ENCODE peak calls at places on chromosomes 6 and 20, in four cellular contexts. N, W, U and E are unnamed samples.

GRCh38 chr6:105872244-105872643 is 213.9 kb upstream of the PRDM1 start:
- DNase-seq in N (no peak), W (no peak), U (no peak), E (no peak)

GRCh38 chr6:741410-742339 is 48.7 kb upstream of the EXOC2 start:
- DNase-seq in N (no peak), W (no peak), U (no peak), E (no peak)

GRCh38 chr6:131292145-131292938 is 157.1 kb downstream of the AKAP7 start:
- DNase-seq in N (no peak), W (no peak), U (no peak), E (no peak)

GRCh38 chr6:22149501-22150490 is 147.0 kb downstream of the PRL start:
- DNase-seq in N (no peak), W (no peak), U (no peak), E (no peak)

GRCh38 chr6:161163466-161164181 is 110.2 kb downstream of the AGPAT4 start:
- DNase-seq in N (no peak), W (no peak), U (no peak), E (no peak)

GRCh38 chr6:41939091-41939847 is 2.3 kb downstream of the CCND3 start:
- DNase-seq in N (no peak), W (no peak), U (no peak), E (peak)

GRCh38 chr6:137933696-137934095 is 66.6 kb downstream of the TNFAIP3 start:
- DNase-seq in N (no peak), W (peak), U (no peak), E (peak)

GRCh38 chr6:138685257-138685656 is 88.3 kb upstream of the CCDC28A start:
- DNase-seq in N (no peak), W (no peak), U (no peak), E (no peak)

GRCh38 chr6:95413789-95414188 is 163.5 kb upstream of the MANEA start:
- DNase-seq in N (no peak), W (no peak), U (no peak), E (no peak)

GRCh38 chr20:2303693-2304092 is 7.9 kb downstream of the TGM3 start:
- DNase-seq in N (no peak), W (no peak), U (no peak), E (no peak)

GRCh38 chr20:33576432-33576883 is 85.7 kb upstream of the C20orf144 start:
- DNase-seq in N (no peak), W (no peak), U (no peak), E (no peak)

GRCh38 chr6:54846243-54846856 is at the start of gene FAM83B:
- DNase-seq in N (no peak), W (peak), U (no peak), E (peak)

GRCh38 chr20:36153754-36154695 is 515 bp upstream of the EPB41L1 start:
- DNase-seq in N (peak), W (no peak), U (no peak), E (peak)

GRCh38 chr20:32731882-32732266 is 11.4 kb downstream of the COMMD7 start:
- DNase-seq in N (no peak), W (no peak), U (no peak), E (no peak)

GRCh38 chr6:2103644-2104523 is 141.5 kb downstream of the GMDS start:
- DNase-seq in N (no peak), W (no peak), U (no peak), E (no peak)

GRCh38 chr20:1933465-1933870 is 38.3 kb downstream of the SIRPA start:
- DNase-seq in N (no peak), W (no peak), U (no peak), E (peak)

GRCh38 chr6:109296305-109296915 is 85.9 kb downstream of the CD164 start:
- DNase-seq in N (no peak), W (no peak), U (no peak), E (no peak)

GRCh38 chr20:33133616-33133941 is 34.4 kb upstream of the BPIFA2 start:
- DNase-seq in N (no peak), W (no peak), U (no peak), E (no peak)

GRCh38 chr6:72035483-72035882 is 149.1 kb downstream of the RIMS1 start:
- DNase-seq in N (no peak), W (no peak), U (no peak), E (no peak)

GRCh38 chr6:4774715-4775590 is 1.3 kb upstream of the CDYL start:
- DNase-seq in N (no peak), W (no peak), U (peak), E (peak)

GRCh38 chr6:11323666-11324452 is 91.4 kb upstream of the NEDD9 start:
- DNase-seq in N (no peak), W (no peak), U (no peak), E (no peak)

GRCh38 chr6:10411915-10412164 is 3.0 kb downstream of the TFAP2A start:
- DNase-seq in N (no peak), W (no peak), U (no peak), E (no peak)